ENCODE peak calls at places on chromosome 13, in seven cellular contexts. A is activated CD8-positive, alpha-beta T cell treated with anti-CD3 and anti-CD28 coated beads for 36 hours; K is cardiac muscle cell; Z is hepatocyte; V is D721Med; D is heart right ventricle; Q is choroid plexus epithelial cell. P is an unnamed sample.

GRCh38 chr13:76667551-76667950 is 218.7 kb downstream of the KCTD12 start:
- DNase-seq in D (peak), Q (peak), K (peak), V (no peak), Z (peak), A (peak), P (no peak)

GRCh38 chr13:99691552-99691951 is 190.3 kb downstream of the TM9SF2 start:
- DNase-seq in Q (no peak), V (no peak), A (no peak), D (no peak), Z (no peak), K (no peak), P (no peak)

GRCh38 chr13:98919566-98919965 is 58.3 kb downstream of the DOCK9 start:
- DNase-seq in Z (no peak), D (no peak), A (peak), Q (no peak), K (no peak), V (no peak), P (no peak)

GRCh38 chr13:111313911-111314425 is 6.5 kb upstream of the TEX29 start:
- DNase-seq in K (no peak), D (no peak), V (no peak), A (no peak), Z (no peak), Q (no peak), P (no peak)

GRCh38 chr13:88622362-88622973 is 951.3 kb downstream of the SLITRK5 start:
- DNase-seq in K (no peak), Q (no peak), V (no peak), Z (no peak), A (peak), D (no peak), P (no peak)

GRCh38 chr13:48492123-48493075 is 40.5 kb downstream of the RCBTB2 start:
- DNase-seq in K (peak), A (peak), Q (no peak), Z (peak), D (peak), V (no peak), P (peak)

GRCh38 chr13:21638319-21639282 is 32.3 kb upstream of the FGF9 start:
- DNase-seq in K (peak), Q (peak), D (no peak), Z (peak), A (peak), V (no peak), P (no peak)

GRCh38 chr13:64127192-64127591 is 2711.5 kb upstream of the PCDH20 start:
- DNase-seq in K (no peak), A (no peak), Z (no peak), V (no peak), Q (no peak), D (no peak), P (no peak)

GRCh38 chr13:48043789-48044503 is 6.4 kb downstream of the NUDT15 start:
- DNase-seq in Z (no peak), K (peak), D (no peak), A (no peak), V (no peak), Q (peak), P (no peak)

GRCh38 chr13:100673831-100674362 is 698 bp downstream of the TMTC4 start:
- DNase-seq in A (peak), K (peak), D (peak), Q (peak), Z (peak), V (no peak), P (no peak)

GRCh38 chr13:79382545-79383275 is 23.3 kb downstream of the RBM26 start:
- DNase-seq in Q (no peak), Z (no peak), A (no peak), V (no peak), D (no peak), K (no peak), P (no peak)

GRCh38 chr13:42883142-42883541 is 101.8 kb downstream of the FAM216B start:
- DNase-seq in A (no peak), Q (peak), K (peak), V (no peak), D (no peak), Z (no peak), P (no peak)

GRCh38 chr13:40665061-40665753 is 1.2 kb downstream of the FOXO1 start:
- DNase-seq in K (no peak), A (peak), Z (peak), Q (no peak), V (no peak), D (peak), P (no peak)

GRCh38 chr13:36057041-36057440 is 74.1 kb downstream of the DCLK1 start:
- DNase-seq in Z (no peak), Q (peak), A (no peak), K (peak), V (no peak), D (no peak), P (no peak)

GRCh38 chr13:27401210-27401609 is 23.2 kb upstream of the GTF3A start:
- DNase-seq in Z (peak), V (no peak), A (no peak), Q (no peak), K (no peak), D (no peak), P (no peak)

DNA sequence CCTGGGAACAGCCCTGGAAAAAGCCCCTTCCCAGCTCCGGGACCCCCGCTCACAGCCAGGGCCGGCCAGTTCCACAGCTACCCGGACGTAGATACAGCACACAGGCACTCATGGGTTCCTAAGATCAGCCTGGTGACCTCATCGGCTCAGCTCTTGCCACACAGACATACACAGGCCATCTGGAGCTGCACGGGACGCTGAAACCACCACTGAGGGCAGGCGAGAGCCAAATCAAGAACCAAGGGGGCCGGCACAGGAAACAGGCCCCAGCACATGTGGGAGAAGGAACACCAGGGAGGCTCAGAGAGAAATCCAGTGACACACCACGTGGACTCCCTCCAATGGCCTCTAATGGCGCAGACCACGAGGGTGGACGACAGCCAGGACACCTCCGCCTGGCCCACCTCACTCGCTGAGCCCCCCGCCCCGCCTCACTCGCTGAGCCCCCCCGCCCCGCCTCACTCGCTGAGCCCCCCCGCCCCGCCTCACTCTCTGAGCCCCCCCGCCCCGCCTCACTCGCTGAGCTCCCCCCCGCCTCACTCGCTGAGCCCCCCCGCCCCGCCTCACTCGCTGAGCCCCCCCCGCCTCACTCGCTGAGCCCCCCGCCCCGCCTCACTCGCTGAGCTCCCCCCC is 69.7 kb upstream of the C13orf46 start:
- DNase-seq in K (peak), Z (peak), A (peak), D (peak), Q (peak), V (no peak), P (no peak)
- TF ChIP-seq CTCF in K (peak), Z (no peak), A (no peak), D (no peak), Q (peak), V (peak), P (no peak)

GRCh38 chr13:97914537-97914936 is 38.9 kb upstream of the IPO5 start:
- DNase-seq in A (no peak), Q (peak), Z (no peak), D (no peak), V (no peak), K (no peak), P (no peak)

GRCh38 chr13:97912139-97912535 is 41.3 kb upstream of the IPO5 start:
- DNase-seq in D (no peak), Z (no peak), K (no peak), Q (no peak), A (no peak), V (no peak), P (no peak)

GRCh38 chr13:97913206-97913605 is 40.3 kb upstream of the IPO5 start:
- DNase-seq in D (no peak), K (peak), V (no peak), Z (no peak), A (no peak), Q (no peak), P (no peak)

GRCh38 chr13:97911311-97912138 is 42.0 kb upstream of the IPO5 start:
- DNase-seq in Z (peak), Q (no peak), D (no peak), K (peak), A (peak), V (no peak), P (no peak)
- TF ChIP-seq CTCF in Z (peak), Q (peak), D (no peak), K (peak), A (peak), V (peak), P (no peak)

DNA sequence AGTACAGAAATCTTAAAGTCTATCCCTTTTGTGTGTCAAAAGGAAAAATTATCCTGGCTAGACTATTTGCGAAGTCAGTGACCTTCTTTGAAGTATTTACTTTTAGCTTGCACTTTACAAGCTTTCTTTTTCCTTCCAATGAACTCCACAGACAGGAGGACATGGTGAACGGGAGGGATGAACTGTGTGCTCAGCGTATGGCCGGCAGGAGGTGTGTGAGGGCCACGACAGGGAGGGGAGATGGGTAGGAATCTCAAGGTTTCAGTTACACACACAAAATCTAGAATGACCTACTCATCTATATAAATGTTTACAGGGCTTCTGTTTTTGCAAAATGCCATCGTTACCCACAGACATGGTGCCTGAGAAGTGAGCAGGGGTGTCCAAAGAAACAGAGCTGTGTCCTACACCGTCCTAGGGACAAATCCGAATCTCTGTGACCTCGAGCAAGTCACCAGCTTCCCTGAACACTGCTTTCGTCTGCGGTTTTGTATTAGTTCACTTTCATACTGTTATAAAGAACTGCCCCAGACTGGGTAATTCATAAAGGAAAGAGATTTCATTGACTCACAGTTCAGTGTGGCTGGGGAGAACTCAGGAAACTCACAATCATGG is 537.2 kb downstream of the LIG4 start:
- DNase-seq in K (no peak), D (no peak), A (no peak), Z (peak), V (no peak), Q (peak), P (no peak)
- TF ChIP-seq CTCF in K (no peak), D (no peak), A (no peak), Z (peak), V (no peak), Q (peak), P (no peak)

DNA sequence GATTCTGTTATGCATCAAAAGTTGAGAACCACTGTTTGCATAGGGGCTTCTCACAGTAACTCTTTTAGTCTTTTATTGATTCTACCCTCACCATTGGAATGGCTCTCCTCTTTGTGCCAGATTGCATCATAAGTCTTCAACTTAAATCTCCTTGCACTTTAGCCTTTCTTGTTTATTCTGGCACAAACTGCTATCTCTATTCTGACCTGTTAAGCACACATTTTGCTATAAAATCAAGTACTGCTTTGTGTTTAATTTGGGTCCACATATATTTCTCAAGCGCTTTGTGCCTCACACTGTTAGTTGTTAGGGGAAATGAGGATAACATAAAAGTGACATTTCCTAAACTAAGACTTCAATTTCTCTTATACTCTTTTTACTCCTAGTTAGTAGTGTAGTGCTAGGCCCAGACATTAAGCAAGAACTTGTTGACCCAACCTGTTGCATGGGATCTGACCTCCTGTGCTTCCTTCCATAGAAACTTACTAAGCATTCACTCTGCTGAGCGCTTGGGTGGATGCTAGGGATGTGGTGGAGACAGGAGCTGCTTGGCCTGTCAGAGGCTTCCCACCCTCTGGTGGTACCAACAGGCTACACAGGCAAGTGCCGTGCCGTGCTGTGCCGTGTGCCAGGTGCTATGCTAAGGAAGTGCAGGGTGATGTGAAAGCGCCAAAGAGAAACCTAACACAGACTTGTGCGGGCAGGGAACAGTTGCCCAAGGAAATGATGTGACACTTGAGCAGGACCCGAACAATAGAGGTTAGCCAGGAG is 1.2 kb downstream of the UTP14C start:
- DNase-seq in V (no peak), Q (peak), K (no peak), D (no peak), A (no peak), Z (no peak), P (no peak)
- TF ChIP-seq CTCF in V (no peak), Q (no peak), K (no peak), D (no peak), A (no peak), Z (no peak), P (no peak)

GRCh38 chr13:31236211-31236786 is 36.5 kb downstream of the B3GLCT start:
- DNase-seq in K (peak), D (no peak), A (peak), Q (peak), Z (peak), V (no peak), P (no peak)

GRCh38 chr13:31234729-31235128 is 35.0 kb downstream of the B3GLCT start:
- DNase-seq in Z (no peak), D (no peak), K (peak), V (no peak), Q (peak), A (no peak), P (no peak)
- TF ChIP-seq CTCF in Z (peak), D (peak), K (peak), V (peak), Q (peak), A (no peak), P (no peak)

DNA sequence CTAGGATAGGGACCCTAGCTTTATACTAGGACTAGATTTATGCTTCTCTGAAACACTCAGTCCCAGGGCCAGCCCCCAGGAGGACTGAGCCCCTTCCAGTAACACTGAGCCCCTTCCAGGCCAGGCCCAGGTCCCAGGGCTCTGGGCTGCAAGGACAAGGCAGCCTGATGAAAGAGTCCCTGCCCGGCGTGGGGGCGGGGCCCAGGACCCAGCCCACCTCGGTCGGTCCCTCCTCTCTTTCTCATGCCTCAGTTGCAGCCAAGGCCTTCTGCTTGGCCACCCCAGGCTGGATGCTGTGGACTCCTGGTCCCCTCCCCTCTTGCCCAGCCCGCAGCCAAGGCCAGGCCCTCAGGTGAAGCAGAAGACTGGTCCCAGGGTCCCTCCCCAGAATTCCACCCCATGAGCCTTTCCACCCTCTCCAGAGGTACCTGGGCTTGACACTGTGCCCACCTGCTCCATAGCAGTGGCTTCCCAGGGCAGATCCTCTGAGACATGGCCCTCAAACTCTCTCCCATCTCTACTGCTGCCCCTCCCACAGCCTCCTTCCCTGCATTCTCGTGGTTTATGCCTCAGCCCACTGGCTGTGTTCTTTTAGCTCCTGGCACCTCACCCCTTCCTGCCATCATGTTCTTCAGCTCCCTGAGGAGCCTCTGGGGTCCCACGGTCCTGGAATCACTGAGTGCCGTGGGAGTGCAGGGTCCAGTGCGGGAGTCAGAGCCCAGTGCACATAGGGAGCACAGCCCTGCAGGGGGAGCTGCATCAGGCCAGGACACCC is 53.6 kb upstream of the C1QTNF9B start:
- DNase-seq in Z (no peak), Q (no peak), V (no peak), K (no peak), A (no peak), D (no peak), P (no peak)
- TF ChIP-seq CTCF in Z (no peak), Q (peak), V (no peak), K (peak), A (no peak), D (no peak), P (no peak)

GRCh38 chr13:66489172-66489571 is 741.0 kb downstream of the PCDH9 start:
- DNase-seq in D (no peak), K (no peak), A (no peak), Q (no peak), Z (no peak), V (no peak), P (no peak)

GRCh38 chr13:66491241-66491640 is 738.9 kb downstream of the PCDH9 start:
- DNase-seq in V (no peak), Q (no peak), K (no peak), A (no peak), D (no peak), Z (no peak), P (no peak)

GRCh38 chr13:66489586-66489985 is 740.5 kb downstream of the PCDH9 start:
- DNase-seq in A (no peak), K (no peak), D (no peak), V (no peak), Q (no peak), Z (no peak), P (no peak)

DNA sequence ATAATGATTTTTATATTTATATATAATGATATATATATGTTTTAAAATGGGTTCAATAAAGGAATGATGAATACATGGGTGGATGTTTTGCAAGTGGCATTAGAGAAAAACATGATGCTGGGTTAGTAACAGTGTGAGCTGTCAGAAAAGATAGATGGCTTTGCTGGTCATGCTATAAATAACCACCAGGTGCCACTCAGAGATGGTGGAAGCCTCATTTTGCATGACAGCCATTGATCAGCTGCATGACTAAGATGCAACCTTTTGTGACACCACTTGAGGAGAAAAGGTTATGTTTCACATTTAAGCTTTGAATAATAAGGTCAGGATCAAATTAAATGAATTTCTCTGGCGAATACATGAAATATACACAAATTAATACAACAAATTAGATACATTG is 737.7 kb downstream of the PCDH9 start:
- DNase-seq in Q (no peak), V (no peak), D (no peak), Z (peak), K (no peak), A (peak), P (no peak)
- TF ChIP-seq CTCF in Q (peak), V (peak), D (no peak), Z (peak), K (no peak), A (no peak), P (no peak)

GRCh38 chr13:28657784-28658538 is 969 bp upstream of the POMP start:
- DNase-seq in Q (peak), K (peak), A (no peak), Z (peak), V (no peak), D (no peak), P (no peak)
- TF ChIP-seq CTCF in Q (peak), K (no peak), A (no peak), Z (peak), V (no peak), D (no peak), P (no peak)

P was measured in dorsolateral prefrontal cortex.